ENCODE peak calls at places on chromosomes 7 and 10, in six cellular contexts. P is upper lobe of right lung, W is endothelial cell of umbilical vein, Q is cardiac muscle cell, C is body of pancreas, I is MM.1S. Z is an unnamed sample.

GRCh38 chr7:143393267-143394041 is 12.3 kb downstream of the ZYX start:
- DNase-seq in C (peak; percentile 76), I (no peak), W (no peak), Q (peak; percentile 82), P (no peak), Z (no peak)

GRCh38 chr10:14185501-14186045 is 145.2 kb downstream of the FRMD4A start:
- DNase-seq in P (no peak), I (peak; percentile 87), W (peak; percentile 33), Q (peak; percentile 78), C (no peak), Z (peak; percentile 86)

GRCh38 chr10:105656880-105657279 is 1015.8 kb downstream of the SORCS3 start:
- DNase-seq in W (no peak), P (no peak), Q (no peak), C (no peak), I (no peak), Z (no peak)

GRCh38 chr7:150368884-150369739 is 490 bp downstream of the REPIN1 start:
- DNase-seq in P (peak; percentile 84), W (peak; percentile 78), C (peak; percentile 79), Q (peak; percentile 75), I (peak; percentile 89), Z (peak; percentile 41)

GRCh38 chr7:121313793-121314676 is 14.8 kb upstream of the WNT16 start:
- DNase-seq in I (peak; percentile 88), P (no peak), C (no peak), Q (peak; percentile 83), W (no peak), Z (peak; percentile 90)

GRCh38 chr7:150369740-150370501 is 1.3 kb downstream of the REPIN1 start:
- DNase-seq in W (peak; percentile 25), P (no peak), I (no peak), C (no peak), Q (no peak), Z (no peak)

GRCh38 chr10:44195120-44196007 is 189.5 kb downstream of the CXCL12 start:
- DNase-seq in W (peak; percentile 2), C (peak; percentile 79), P (no peak), Q (peak; percentile 96), I (no peak), Z (no peak)

GRCh38 chr10:92052088-92052487 is 128.5 kb downstream of the BTAF1 start:
- DNase-seq in I (no peak), C (no peak), W (no peak), P (peak; percentile 85), Q (no peak), Z (no peak)

GRCh38 chr7:11203688-11204087 is 230.0 kb downstream of the PHF14 start:
- DNase-seq in Q (no peak), C (no peak), P (no peak), W (no peak), I (no peak), Z (no peak)

GRCh38 chr10:114632869-114633715 is 25.0 kb downstream of the ABLIM1 start:
- DNase-seq in C (peak; percentile 26), P (no peak), Q (peak; percentile 64), W (peak; percentile 85), I (no peak), Z (peak; percentile 70)

GRCh38 chr7:66301737-66302136 is 96.6 kb downstream of the TPST1 start:
- DNase-seq in I (no peak), P (no peak), W (no peak), C (no peak), Q (no peak), Z (no peak)

GRCh38 chr10:22325272-22325947 is 4.5 kb downstream of the BMI1 start:
- DNase-seq in I (peak; percentile 86), C (peak; percentile 81), W (peak; percentile 62), Q (peak; percentile 87), P (peak; percentile 84), Z (peak; percentile 84)

GRCh38 chr10:104337985-104338735 is at the start of gene ITPRIP:
- DNase-seq in P (peak; percentile 89), C (peak; percentile 76), W (peak; percentile 93), Q (peak; percentile 91), I (peak; percentile 76), Z (peak; percentile 86)

GRCh38 chr7:50349963-50350944 is 45.7 kb downstream of the IKZF1 start:
- DNase-seq in I (no peak), Q (no peak), P (no peak), C (no peak), W (no peak), Z (no peak)

GRCh38 chr10:83886871-83887270 is 252.4 kb upstream of the GHITM start:
- DNase-seq in Q (no peak), P (no peak), I (no peak), W (no peak), C (no peak), Z (no peak)

GRCh38 chr10:92699518-92700272 is 9.9 kb downstream of the HHEX start:
- DNase-seq in C (peak; percentile 32), Q (peak; percentile 53), P (no peak), W (peak; percentile 69), I (no peak), Z (peak; percentile 94)

GRCh38 chr10:105837951-105838350 is 1196.9 kb downstream of the SORCS3 start:
- DNase-seq in I (peak; percentile 48), P (no peak), W (no peak), Q (peak; percentile 25), C (no peak), Z (peak; percentile 52)

GRCh38 chr7:74653686-74654181 is 3.8 kb upstream of the GTF2I start:
- DNase-seq in W (no peak), P (no peak), Q (no peak), I (no peak), C (peak; percentile 26), Z (no peak)

GRCh38 chr10:104274762-104275721 is 6.1 kb downstream of the GSTO2 start:
- DNase-seq in C (peak; percentile 74), W (peak; percentile 50), P (peak; percentile 84), Q (peak; percentile 49), I (peak; percentile 27), Z (peak; percentile 48)

GRCh38 chr10:110919971-110920881 is 822 bp downstream of the SHOC2 start:
- DNase-seq in P (peak; percentile 75), I (peak; percentile 61), Q (peak; percentile 62), W (peak; percentile 57), C (peak; percentile 41), Z (peak; percentile 72)

GRCh38 chr7:24573008-24573553 is at the start of gene PALS2:
- DNase-seq in C (peak; percentile 83), W (peak; percentile 74), Q (peak; percentile 87), I (peak; percentile 87), P (peak; percentile 88), Z (peak; percentile 83)

GRCh38 chr7:20280475-20281351 is 50.0 kb upstream of the ITGB8 start:
- DNase-seq in C (no peak), Q (peak; percentile 77), P (no peak), I (no peak), W (peak; percentile 25), Z (peak; percentile 48)

GRCh38 chr7:117807688-117808087 is 65.6 kb downstream of the CTTNBP2 start:
- DNase-seq in Q (no peak), W (no peak), I (no peak), P (no peak), C (no peak), Z (no peak)

GRCh38 chr10:69230128-69230527 is 10.0 kb downstream of the HKDC1 start:
- DNase-seq in W (no peak), P (no peak), I (no peak), C (no peak), Q (no peak), Z (no peak)

GRCh38 chr10:69232252-69232651 is 12.1 kb downstream of the HKDC1 start:
- DNase-seq in Q (peak; percentile 68), C (no peak), I (no peak), W (no peak), P (no peak), Z (no peak)

GRCh38 chr10:69228151-69228550 is 8.0 kb downstream of the HKDC1 start:
- DNase-seq in Q (no peak), C (no peak), P (no peak), W (no peak), I (no peak), Z (no peak)

GRCh38 chr10:69226919-69227450 is 6.9 kb downstream of the HKDC1 start:
- DNase-seq in Q (no peak), W (no peak), P (no peak), I (no peak), C (no peak), Z (no peak)

GRCh38 chr10:69229565-69229886 is 9.4 kb downstream of the HKDC1 start:
- DNase-seq in P (no peak), W (no peak), I (no peak), Q (no peak), C (no peak), Z (no peak)
- TF ChIP-seq CTCF in P (no peak), W (no peak), I (no peak), Q (no peak), C (no peak), Z (no peak)

GRCh38 chr10:1706256-1706655 is 31.1 kb downstream of the ADARB2 start:
- DNase-seq in P (no peak), W (no peak), I (no peak), C (no peak), Q (no peak), Z (no peak)

GRCh38 chr10:1712944-1713671 is 24.2 kb downstream of the ADARB2 start:
- DNase-seq in I (no peak), W (no peak), Q (no peak), C (no peak), P (no peak), Z (no peak)

GRCh38 chr10:1706711-1707110 is 30.6 kb downstream of the ADARB2 start:
- DNase-seq in Q (no peak), C (no peak), W (no peak), P (no peak), I (no peak), Z (peak; percentile 8)

GRCh38 chr10:1712314-1712713 is 25.0 kb downstream of the ADARB2 start:
- DNase-seq in I (no peak), P (no peak), Q (no peak), W (no peak), C (no peak), Z (no peak)

DNA sequence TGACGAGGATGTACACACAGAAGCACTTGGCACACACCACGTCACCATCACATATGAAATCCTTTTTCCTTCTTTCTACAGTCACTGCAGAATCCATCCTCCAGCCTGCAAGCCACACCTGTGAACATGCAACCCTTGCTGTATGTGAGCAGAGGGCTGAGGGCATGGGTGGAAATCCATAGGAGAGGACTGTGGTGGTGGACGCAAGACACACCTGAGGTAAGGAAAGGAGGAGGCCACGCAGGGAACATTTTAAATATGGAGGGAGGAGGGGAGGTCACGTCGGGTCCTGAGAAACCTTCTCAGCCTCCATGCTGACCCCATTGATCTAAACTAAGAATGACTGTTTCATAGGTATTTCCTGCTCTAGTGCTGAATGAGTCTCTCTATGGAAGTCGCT is 28.6 kb downstream of the ADARB2 start:
- DNase-seq in W (no peak), Q (no peak), I (no peak), C (no peak), P (no peak), Z (no peak)
- H3K27me3 ChIP-seq in W (no peaks in the 10 kb centered on the region), Q (no peaks in the 10 kb centered on the region), I (no peaks in the 10 kb centered on the region), C (no peaks in the 10 kb centered on the region), P (peaks cover 3% of the 10 kb centered on the region), Z (peaks cover 72% of the 10 kb centered on the region)

GRCh38 chr7:2394566-2395082 is 8.8 kb upstream of the CHST12 start:
- DNase-seq in Q (no peak), C (no peak), P (no peak), W (no peak), I (no peak), Z (no peak)
- H3K4me1 ChIP-seq in Q (peaks cover 8% of the 10 kb centered on the region), C (peaks cover 3% of the 10 kb centered on the region), P (peaks cover 4% of the 10 kb centered on the region), W (peaks cover 10% of the 10 kb centered on the region), I (peaks cover 6% of the 10 kb centered on the region), Z (peaks cover 4% of the 10 kb centered on the region)

DNA sequence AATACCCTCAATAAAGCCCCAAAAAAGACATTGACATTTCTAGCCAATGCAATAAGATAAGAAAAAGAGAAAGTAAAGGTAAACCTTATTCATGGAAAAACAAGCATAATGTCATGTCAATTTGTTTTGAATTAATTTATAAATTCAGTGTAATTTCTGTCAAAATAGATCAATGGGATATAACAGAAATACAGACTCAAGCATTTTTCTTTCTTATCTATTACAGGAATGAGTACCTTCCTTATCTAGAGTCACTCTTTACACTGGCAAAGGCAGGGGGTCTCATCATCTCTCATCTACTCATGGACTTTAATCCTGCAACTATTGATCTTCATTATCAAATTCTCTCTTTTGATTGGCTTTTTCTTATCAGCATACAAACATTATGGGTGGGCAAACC is 127.1 kb upstream of the SHH start:
- DNase-seq in P (no peak), C (no peak), W (no peak), Q (no peak), I (no peak), Z (no peak)
- TF ChIP-seq CTCF in P (no peak), C (no peak), W (no peak), Q (no peak), I (no peak), Z (no peak)

Z was measured in A673.